ENCODE peak calls at places on chromosome 3, in eight cellular contexts. One of them, this sample, is unnamed.

GRCh38 chr3:162142511-162142910 is 645.9 kb downstream of the OTOL1 start:
- DNase-seq in GM06990: no peak
- DNase-seq in CD8-positive, alpha-beta T cell: no peak
- DNase-seq in AG09309: no peak
- DNase-seq in psoas muscle: no peak
- DNase-seq in IMR-90: peak
- DNase-seq in mammary epithelial cell: peak
- DNase-seq in fibroblast of lung: peak
- DNase-seq in this sample: no peak

GRCh38 chr3:42556089-42556632 is 25.6 kb downstream of the SEC22C start:
- DNase-seq in GM06990: no peak
- DNase-seq in CD8-positive, alpha-beta T cell: peak
- DNase-seq in IMR-90: no peak
- DNase-seq in mammary epithelial cell: peak
- DNase-seq in AG09309: no peak
- DNase-seq in psoas muscle: no peak
- DNase-seq in fibroblast of lung: no peak
- DNase-seq in this sample: no peak

GRCh38 chr3:128911911-128912310 is 32.5 kb downstream of the ACAD9 start:
- DNase-seq in fibroblast of lung: no peak
- DNase-seq in mammary epithelial cell: no peak
- DNase-seq in CD8-positive, alpha-beta T cell: no peak
- DNase-seq in IMR-90: no peak
- DNase-seq in AG09309: no peak
- DNase-seq in GM06990: no peak
- DNase-seq in psoas muscle: no peak
- DNase-seq in this sample: no peak

GRCh38 chr3:66270726-66271125 is 49.9 kb downstream of the SLC25A26 start:
- DNase-seq in IMR-90: peak
- DNase-seq in mammary epithelial cell: no peak
- DNase-seq in AG09309: no peak
- DNase-seq in fibroblast of lung: peak
- DNase-seq in psoas muscle: no peak
- DNase-seq in CD8-positive, alpha-beta T cell: no peak
- DNase-seq in GM06990: no peak
- DNase-seq in this sample: no peak

GRCh38 chr3:156233875-156234274 is 113.5 kb downstream of the KCNAB1 start:
- DNase-seq in fibroblast of lung: no peak
- DNase-seq in AG09309: no peak
- DNase-seq in CD8-positive, alpha-beta T cell: no peak
- DNase-seq in GM06990: no peak
- DNase-seq in mammary epithelial cell: peak
- DNase-seq in psoas muscle: no peak
- DNase-seq in IMR-90: peak
- DNase-seq in this sample: no peak

GRCh38 chr3:134928819-134929218 is 133.8 kb downstream of the EPHB1 start:
- DNase-seq in psoas muscle: no peak
- DNase-seq in CD8-positive, alpha-beta T cell: no peak
- DNase-seq in GM06990: no peak
- DNase-seq in mammary epithelial cell: no peak
- DNase-seq in IMR-90: no peak
- DNase-seq in AG09309: no peak
- DNase-seq in fibroblast of lung: no peak
- DNase-seq in this sample: no peak

GRCh38 chr3:5136619-5137429 is 14.7 kb downstream of the ARL8B start:
- DNase-seq in AG09309: no peak
- DNase-seq in fibroblast of lung: peak
- DNase-seq in GM06990: no peak
- DNase-seq in mammary epithelial cell: peak
- DNase-seq in IMR-90: peak
- DNase-seq in CD8-positive, alpha-beta T cell: peak
- DNase-seq in psoas muscle: no peak
- DNase-seq in this sample: no peak

GRCh38 chr3:161310649-161311423 is 60.5 kb downstream of the SPTSSB start:
- DNase-seq in IMR-90: no peak
- DNase-seq in fibroblast of lung: no peak
- DNase-seq in psoas muscle: no peak
- DNase-seq in mammary epithelial cell: no peak
- DNase-seq in GM06990: peak
- DNase-seq in CD8-positive, alpha-beta T cell: peak
- DNase-seq in AG09309: no peak
- DNase-seq in this sample: no peak

GRCh38 chr3:71210257-71211002 is 373.1 kb downstream of the FOXP1 start:
- DNase-seq in GM06990: no peak
- DNase-seq in mammary epithelial cell: peak
- DNase-seq in CD8-positive, alpha-beta T cell: no peak
- DNase-seq in IMR-90: peak
- DNase-seq in AG09309: peak
- DNase-seq in psoas muscle: no peak
- DNase-seq in fibroblast of lung: peak
- DNase-seq in this sample: no peak
- TF ChIP-seq CTCF in GM06990: no peak
- TF ChIP-seq CTCF in mammary epithelial cell: no peak
- TF ChIP-seq CTCF in CD8-positive, alpha-beta T cell: no peak
- TF ChIP-seq CTCF in IMR-90: peak
- TF ChIP-seq CTCF in AG09309: peak
- TF ChIP-seq CTCF in psoas muscle: no peak
- TF ChIP-seq CTCF in fibroblast of lung: peak
- TF ChIP-seq CTCF in this sample: no peak

GRCh38 chr3:87147562-87147961 is 79.5 kb upstream of the CHMP2B start:
- DNase-seq in CD8-positive, alpha-beta T cell: no peak
- DNase-seq in mammary epithelial cell: no peak
- DNase-seq in GM06990: no peak
- DNase-seq in fibroblast of lung: no peak
- DNase-seq in IMR-90: no peak
- DNase-seq in AG09309: no peak
- DNase-seq in psoas muscle: no peak
- DNase-seq in this sample: no peak

GRCh38 chr3:87148020-87148419 is 79.1 kb upstream of the CHMP2B start:
- DNase-seq in GM06990: no peak
- DNase-seq in fibroblast of lung: no peak
- DNase-seq in psoas muscle: no peak
- DNase-seq in CD8-positive, alpha-beta T cell: no peak
- DNase-seq in IMR-90: no peak
- DNase-seq in AG09309: no peak
- DNase-seq in mammary epithelial cell: no peak
- DNase-seq in this sample: no peak

GRCh38 chr3:87145553-87145952 is 81.6 kb upstream of the CHMP2B start:
- DNase-seq in IMR-90: peak
- DNase-seq in GM06990: no peak
- DNase-seq in mammary epithelial cell: peak
- DNase-seq in AG09309: no peak
- DNase-seq in CD8-positive, alpha-beta T cell: no peak
- DNase-seq in fibroblast of lung: peak
- DNase-seq in psoas muscle: no peak
- DNase-seq in this sample: peak
- TF ChIP-seq CTCF in IMR-90: peak
- TF ChIP-seq CTCF in GM06990: peak
- TF ChIP-seq CTCF in mammary epithelial cell: no peak
- TF ChIP-seq CTCF in AG09309: peak
- TF ChIP-seq CTCF in CD8-positive, alpha-beta T cell: no peak
- TF ChIP-seq CTCF in fibroblast of lung: peak
- TF ChIP-seq CTCF in psoas muscle: no peak
- TF ChIP-seq CTCF in this sample: no peak

GRCh38 chr3:55524565-55525244 is 37.6 kb upstream of the WNT5A start:
- DNase-seq in IMR-90: peak
- DNase-seq in CD8-positive, alpha-beta T cell: no peak
- DNase-seq in psoas muscle: no peak
- DNase-seq in mammary epithelial cell: peak
- DNase-seq in AG09309: no peak
- DNase-seq in fibroblast of lung: peak
- DNase-seq in GM06990: no peak
- DNase-seq in this sample: no peak
- TF ChIP-seq CTCF in IMR-90: no peak
- TF ChIP-seq CTCF in CD8-positive, alpha-beta T cell: no peak
- TF ChIP-seq CTCF in psoas muscle: no peak
- TF ChIP-seq CTCF in mammary epithelial cell: no peak
- TF ChIP-seq CTCF in AG09309: no peak
- TF ChIP-seq CTCF in fibroblast of lung: no peak
- TF ChIP-seq CTCF in GM06990: no peak
- TF ChIP-seq CTCF in this sample: no peak

DNA sequence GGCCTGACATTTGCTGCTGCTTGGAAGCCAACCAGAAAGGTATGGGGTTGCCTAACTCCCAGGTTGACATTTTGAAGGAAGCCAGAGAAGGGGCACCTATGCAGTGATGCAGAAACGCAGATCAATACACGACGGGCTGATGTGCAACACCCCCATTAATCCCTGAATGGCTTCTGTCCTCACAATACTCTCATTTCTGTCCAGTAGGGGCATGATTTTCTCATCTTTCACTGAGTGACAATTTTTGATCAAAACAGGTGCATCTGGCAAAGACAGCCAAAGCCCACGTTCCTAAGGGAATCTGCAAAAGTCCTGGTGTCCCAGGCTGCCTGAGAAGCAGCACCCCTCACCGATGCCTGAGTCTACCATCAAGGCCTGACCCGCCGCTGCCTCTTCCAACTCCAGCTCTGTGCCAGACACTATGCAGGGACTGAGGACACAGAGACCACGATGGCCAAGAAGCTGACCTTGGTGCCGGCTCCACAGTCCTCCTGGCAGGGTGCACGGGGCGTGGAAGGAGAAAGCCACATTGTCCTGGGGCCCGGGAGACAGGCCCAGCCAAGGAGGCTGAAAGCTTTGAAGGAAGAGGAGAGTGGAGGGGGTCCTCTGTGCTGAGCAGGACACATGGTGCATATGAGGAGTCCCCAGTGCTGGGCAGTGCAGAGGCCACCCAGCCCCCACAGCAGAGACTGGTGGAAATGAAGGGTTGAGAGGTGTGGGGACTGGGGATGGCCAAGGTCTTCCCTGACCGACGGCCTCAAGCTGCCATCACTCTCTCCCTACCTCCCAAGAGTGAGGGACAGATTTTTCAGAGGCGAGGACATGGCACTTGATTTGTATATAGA is 159.6 kb downstream of the NUP210 start:
- DNase-seq in psoas muscle: no peak
- DNase-seq in mammary epithelial cell: no peak
- DNase-seq in CD8-positive, alpha-beta T cell: no peak
- DNase-seq in fibroblast of lung: no peak
- DNase-seq in AG09309: no peak
- DNase-seq in IMR-90: no peak
- DNase-seq in GM06990: no peak
- DNase-seq in this sample: no peak
- TF ChIP-seq CTCF in psoas muscle: no peak
- TF ChIP-seq CTCF in mammary epithelial cell: no peak
- TF ChIP-seq CTCF in CD8-positive, alpha-beta T cell: no peak
- TF ChIP-seq CTCF in fibroblast of lung: no peak
- TF ChIP-seq CTCF in AG09309: no peak
- TF ChIP-seq CTCF in IMR-90: no peak
- TF ChIP-seq CTCF in GM06990: peak
- TF ChIP-seq CTCF in this sample: no peak

GRCh38 chr3:149221783-149222517 is at the start of gene CP:
- DNase-seq in AG09309: no peak
- DNase-seq in psoas muscle: no peak
- DNase-seq in mammary epithelial cell: no peak
- DNase-seq in IMR-90: no peak
- DNase-seq in GM06990: no peak
- DNase-seq in fibroblast of lung: no peak
- DNase-seq in CD8-positive, alpha-beta T cell: no peak
- DNase-seq in this sample: no peak

GRCh38 chr3:149227591-149228268 is 6.1 kb upstream of the CP start:
- DNase-seq in mammary epithelial cell: no peak
- DNase-seq in IMR-90: peak
- DNase-seq in psoas muscle: no peak
- DNase-seq in GM06990: no peak
- DNase-seq in AG09309: no peak
- DNase-seq in fibroblast of lung: no peak
- DNase-seq in CD8-positive, alpha-beta T cell: no peak
- DNase-seq in this sample: no peak

GRCh38 chr3:149223461-149223820 is 1.8 kb upstream of the CP start:
- DNase-seq in AG09309: no peak
- DNase-seq in mammary epithelial cell: no peak
- DNase-seq in IMR-90: no peak
- DNase-seq in GM06990: no peak
- DNase-seq in fibroblast of lung: no peak
- DNase-seq in psoas muscle: no peak
- DNase-seq in CD8-positive, alpha-beta T cell: no peak
- DNase-seq in this sample: no peak

GRCh38 chr3:149224736-149225594 is 3.3 kb upstream of the CP start:
- DNase-seq in fibroblast of lung: peak
- DNase-seq in IMR-90: peak
- DNase-seq in GM06990: peak
- DNase-seq in CD8-positive, alpha-beta T cell: no peak
- DNase-seq in mammary epithelial cell: peak
- DNase-seq in AG09309: peak
- DNase-seq in psoas muscle: no peak
- DNase-seq in this sample: peak
- TF ChIP-seq CTCF in fibroblast of lung: no peak
- TF ChIP-seq CTCF in IMR-90: no peak
- TF ChIP-seq CTCF in GM06990: no peak
- TF ChIP-seq CTCF in CD8-positive, alpha-beta T cell: no peak
- TF ChIP-seq CTCF in mammary epithelial cell: no peak
- TF ChIP-seq CTCF in AG09309: no peak
- TF ChIP-seq CTCF in psoas muscle: no peak
- TF ChIP-seq CTCF in this sample: no peak

GRCh38 chr3:8865697-8866096 is 96.3 kb upstream of the OXTR start:
- DNase-seq in psoas muscle: no peak
- DNase-seq in CD8-positive, alpha-beta T cell: no peak
- DNase-seq in fibroblast of lung: no peak
- DNase-seq in mammary epithelial cell: no peak
- DNase-seq in AG09309: no peak
- DNase-seq in IMR-90: no peak
- DNase-seq in GM06990: no peak
- DNase-seq in this sample: no peak

GRCh38 chr3:8868996-8869395 is 94.3 kb downstream of the RAD18 start:
- DNase-seq in psoas muscle: no peak
- DNase-seq in fibroblast of lung: no peak
- DNase-seq in GM06990: no peak
- DNase-seq in AG09309: no peak
- DNase-seq in mammary epithelial cell: no peak
- DNase-seq in IMR-90: no peak
- DNase-seq in CD8-positive, alpha-beta T cell: no peak
- DNase-seq in this sample: no peak

GRCh38 chr3:8869613-8870012 is 93.7 kb downstream of the RAD18 start:
- DNase-seq in IMR-90: peak
- DNase-seq in AG09309: peak
- DNase-seq in mammary epithelial cell: peak
- DNase-seq in CD8-positive, alpha-beta T cell: no peak
- DNase-seq in fibroblast of lung: peak
- DNase-seq in GM06990: no peak
- DNase-seq in psoas muscle: no peak
- DNase-seq in this sample: peak

GRCh38 chr3:8870134-8870533 is 93.1 kb downstream of the RAD18 start:
- DNase-seq in AG09309: no peak
- DNase-seq in mammary epithelial cell: no peak
- DNase-seq in psoas muscle: no peak
- DNase-seq in GM06990: no peak
- DNase-seq in CD8-positive, alpha-beta T cell: no peak
- DNase-seq in IMR-90: no peak
- DNase-seq in fibroblast of lung: no peak
- DNase-seq in this sample: no peak

DNA sequence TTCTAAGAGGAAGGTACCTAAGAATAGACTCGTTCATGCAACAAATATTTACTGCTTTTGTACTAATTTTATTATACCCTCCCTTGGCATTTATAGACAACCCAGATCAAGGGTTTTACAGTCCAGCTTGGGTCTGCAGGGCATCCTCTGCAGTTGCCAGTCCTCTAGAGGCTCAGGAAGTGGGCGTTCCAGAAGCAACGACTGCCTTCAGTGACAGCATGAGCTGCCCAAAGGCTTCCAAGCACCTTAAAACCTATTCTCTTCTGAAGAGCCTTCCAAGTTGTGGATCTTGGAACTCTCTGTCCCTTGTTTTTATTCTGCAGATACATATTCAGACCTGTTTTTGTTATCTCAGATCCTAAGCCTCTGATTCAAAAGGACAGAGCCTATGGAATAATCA is 95.6 kb downstream of the RAD18 start:
- DNase-seq in fibroblast of lung: no peak
- DNase-seq in GM06990: no peak
- DNase-seq in AG09309: no peak
- DNase-seq in CD8-positive, alpha-beta T cell: no peak
- DNase-seq in IMR-90: no peak
- DNase-seq in mammary epithelial cell: no peak
- DNase-seq in psoas muscle: no peak
- DNase-seq in this sample: no peak
- TF ChIP-seq CTCF in fibroblast of lung: no peak
- TF ChIP-seq CTCF in GM06990: no peak
- TF ChIP-seq CTCF in AG09309: no peak
- TF ChIP-seq CTCF in CD8-positive, alpha-beta T cell: no peak
- TF ChIP-seq CTCF in IMR-90: no peak
- TF ChIP-seq CTCF in mammary epithelial cell: no peak
- TF ChIP-seq CTCF in psoas muscle: no peak
- TF ChIP-seq CTCF in this sample: no peak